ENCODE peak calls at places on chromosomes 16 and 17, in five cellular contexts. One of them, this sample, is unnamed.

GRCh38 chr17:924711-925480 is 54.7 kb downstream of the NXN start:
- DNase-seq in activated T-cell treated with anti-CD3 and anti-CD28 coated beads, Interleukin-2, amount 50 U/mL, for 72 hours: no peak
- DNase-seq in NCI-H2227 treated with DMSO at 0.1 percent for 48 hours: no peak
- DNase-seq in H54: no peak
- DNase-seq in NCI-H1092: no peak
- DNase-seq in this sample: no peak

GRCh38 chr17:61126476-61127240 is 273.0 kb upstream of the TBX2 start:
- DNase-seq in activated T-cell treated with anti-CD3 and anti-CD28 coated beads, Interleukin-2, amount 50 U/mL, for 72 hours: no peak
- DNase-seq in NCI-H2227 treated with DMSO at 0.1 percent for 48 hours: no peak
- DNase-seq in H54: no peak
- DNase-seq in NCI-H1092: no peak
- DNase-seq in this sample: no peak

GRCh38 chr16:51157698-51158097 is 6.6 kb upstream of the SALL1 start:
- DNase-seq in activated T-cell treated with anti-CD3 and anti-CD28 coated beads, Interleukin-2, amount 50 U/mL, for 72 hours: no peak
- DNase-seq in NCI-H2227 treated with DMSO at 0.1 percent for 48 hours: no peak
- DNase-seq in H54: no peak
- DNase-seq in NCI-H1092: no peak
- DNase-seq in this sample: no peak

GRCh38 chr16:86634290-86634689 is 55.9 kb downstream of the FOXL1 start:
- DNase-seq in activated T-cell treated with anti-CD3 and anti-CD28 coated beads, Interleukin-2, amount 50 U/mL, for 72 hours: no peak
- DNase-seq in NCI-H2227 treated with DMSO at 0.1 percent for 48 hours: no peak
- DNase-seq in H54: no peak
- DNase-seq in NCI-H1092: no peak
- DNase-seq in this sample: no peak

GRCh38 chr17:51860934-51861561 is 297.5 kb downstream of the CA10 start:
- DNase-seq in activated T-cell treated with anti-CD3 and anti-CD28 coated beads, Interleukin-2, amount 50 U/mL, for 72 hours: peak; percentile 21
- DNase-seq in NCI-H2227 treated with DMSO at 0.1 percent for 48 hours: no peak
- DNase-seq in H54: peak; percentile 43
- DNase-seq in NCI-H1092: peak; percentile 83
- DNase-seq in this sample: peak; percentile 22

GRCh38 chr16:56145369-56145768 is 45.9 kb upstream of the GNAO1 start:
- DNase-seq in activated T-cell treated with anti-CD3 and anti-CD28 coated beads, Interleukin-2, amount 50 U/mL, for 72 hours: no peak
- DNase-seq in NCI-H2227 treated with DMSO at 0.1 percent for 48 hours: no peak
- DNase-seq in H54: no peak
- DNase-seq in NCI-H1092: no peak
- DNase-seq in this sample: no peak

GRCh38 chr17:7323731-7324437 is 5.3 kb downstream of the NEURL4 start:
- DNase-seq in activated T-cell treated with anti-CD3 and anti-CD28 coated beads, Interleukin-2, amount 50 U/mL, for 72 hours: peak; percentile 64
- DNase-seq in NCI-H2227 treated with DMSO at 0.1 percent for 48 hours: no peak
- DNase-seq in H54: no peak
- DNase-seq in NCI-H1092: no peak
- DNase-seq in this sample: peak; percentile 83

GRCh38 chr16:13231365-13231764 is 330.0 kb downstream of the SHISA9 start:
- DNase-seq in activated T-cell treated with anti-CD3 and anti-CD28 coated beads, Interleukin-2, amount 50 U/mL, for 72 hours: no peak
- DNase-seq in NCI-H2227 treated with DMSO at 0.1 percent for 48 hours: no peak
- DNase-seq in H54: no peak
- DNase-seq in NCI-H1092: no peak
- DNase-seq in this sample: no peak

GRCh38 chr17:55582910-55583309 is 71.7 kb upstream of the SMIM36 start:
- DNase-seq in activated T-cell treated with anti-CD3 and anti-CD28 coated beads, Interleukin-2, amount 50 U/mL, for 72 hours: no peak
- DNase-seq in NCI-H2227 treated with DMSO at 0.1 percent for 48 hours: no peak
- DNase-seq in H54: no peak
- DNase-seq in NCI-H1092: no peak
- DNase-seq in this sample: no peak

GRCh38 chr16:89615596-89616090 is 2.2 kb downstream of the DPEP1 start:
- DNase-seq in activated T-cell treated with anti-CD3 and anti-CD28 coated beads, Interleukin-2, amount 50 U/mL, for 72 hours: no peak
- DNase-seq in NCI-H2227 treated with DMSO at 0.1 percent for 48 hours: no peak
- DNase-seq in H54: no peak
- DNase-seq in NCI-H1092: no peak
- DNase-seq in this sample: peak; percentile 82

GRCh38 chr17:67125924-67126323 is 81.6 kb downstream of the CACNG1 start:
- DNase-seq in activated T-cell treated with anti-CD3 and anti-CD28 coated beads, Interleukin-2, amount 50 U/mL, for 72 hours: no peak
- DNase-seq in NCI-H2227 treated with DMSO at 0.1 percent for 48 hours: no peak
- DNase-seq in H54: no peak
- DNase-seq in NCI-H1092: no peak
- DNase-seq in this sample: no peak

GRCh38 chr16:3730161-3731125 is 13.1 kb upstream of the TRAP1 start:
- DNase-seq in activated T-cell treated with anti-CD3 and anti-CD28 coated beads, Interleukin-2, amount 50 U/mL, for 72 hours: no peak
- DNase-seq in NCI-H2227 treated with DMSO at 0.1 percent for 48 hours: no peak
- DNase-seq in H54: no peak
- DNase-seq in NCI-H1092: no peak
- DNase-seq in this sample: no peak

GRCh38 chr16:76777721-76778120 is 413.3 kb upstream of the MON1B start:
- DNase-seq in activated T-cell treated with anti-CD3 and anti-CD28 coated beads, Interleukin-2, amount 50 U/mL, for 72 hours: no peak
- DNase-seq in NCI-H2227 treated with DMSO at 0.1 percent for 48 hours: no peak
- DNase-seq in H54: no peak
- DNase-seq in NCI-H1092: no peak
- DNase-seq in this sample: no peak

This sample was measured in GM13976.